ENCODE peak calls at places on chromosomes 12 and 14, in seven cellular contexts. One of them, this sample, is unnamed.

GRCh38 chr14:75373133-75373532 is 54.7 kb upstream of the JDP2 start:
- DNase-seq in suprapubic skin: no peak
- DNase-seq in CD4-positive, alpha-beta memory T cell: no peak
- DNase-seq in effector memory CD4-positive, alpha-beta T cell: no peak
- DNase-seq in NCI-H1105 treated with DMSO at 0.1 percent for 48 hours: no peak
- DNase-seq in endothelial cell: no peak
- DNase-seq in COLO829: no peak
- DNase-seq in this sample: no peak

GRCh38 chr12:131116437-131117117 is 162.9 kb downstream of the ADGRD1 start:
- DNase-seq in suprapubic skin: peak
- DNase-seq in CD4-positive, alpha-beta memory T cell: no peak
- DNase-seq in effector memory CD4-positive, alpha-beta T cell: no peak
- DNase-seq in NCI-H1105 treated with DMSO at 0.1 percent for 48 hours: peak
- DNase-seq in endothelial cell: peak
- DNase-seq in COLO829: no peak
- DNase-seq in this sample: no peak

GRCh38 chr14:73238262-73238852 is 1.1 kb downstream of the PAPLN start:
- DNase-seq in suprapubic skin: no peak
- DNase-seq in CD4-positive, alpha-beta memory T cell: no peak
- DNase-seq in effector memory CD4-positive, alpha-beta T cell: no peak
- DNase-seq in NCI-H1105 treated with DMSO at 0.1 percent for 48 hours: peak
- DNase-seq in endothelial cell: no peak
- DNase-seq in COLO829: peak
- DNase-seq in this sample: no peak

GRCh38 chr14:24113801-24114535 is 609 bp upstream of the DCAF11 start:
- DNase-seq in suprapubic skin: peak
- DNase-seq in CD4-positive, alpha-beta memory T cell: peak
- DNase-seq in effector memory CD4-positive, alpha-beta T cell: peak
- DNase-seq in NCI-H1105 treated with DMSO at 0.1 percent for 48 hours: peak
- DNase-seq in endothelial cell: peak
- DNase-seq in COLO829: peak
- DNase-seq in this sample: peak

GRCh38 chr12:6285063-6285477 is 25.4 kb upstream of the PLEKHG6 start:
- DNase-seq in suprapubic skin: no peak
- DNase-seq in CD4-positive, alpha-beta memory T cell: peak
- DNase-seq in effector memory CD4-positive, alpha-beta T cell: peak
- DNase-seq in NCI-H1105 treated with DMSO at 0.1 percent for 48 hours: peak
- DNase-seq in endothelial cell: peak
- DNase-seq in COLO829: peak
- DNase-seq in this sample: peak

GRCh38 chr12:49652921-49653520 is 29.7 kb downstream of the PRPF40B start:
- DNase-seq in suprapubic skin: no peak
- DNase-seq in CD4-positive, alpha-beta memory T cell: no peak
- DNase-seq in effector memory CD4-positive, alpha-beta T cell: no peak
- DNase-seq in NCI-H1105 treated with DMSO at 0.1 percent for 48 hours: no peak
- DNase-seq in endothelial cell: no peak
- DNase-seq in COLO829: no peak
- DNase-seq in this sample: no peak

GRCh38 chr12:123363743-123364531 is 710 bp downstream of the SBNO1 start:
- DNase-seq in suprapubic skin: peak
- DNase-seq in CD4-positive, alpha-beta memory T cell: peak
- DNase-seq in effector memory CD4-positive, alpha-beta T cell: no peak
- DNase-seq in NCI-H1105 treated with DMSO at 0.1 percent for 48 hours: peak
- DNase-seq in endothelial cell: peak
- DNase-seq in COLO829: no peak
- DNase-seq in this sample: peak

GRCh38 chr12:114186241-114187002 is 219.5 kb downstream of the TBX5 start:
- DNase-seq in suprapubic skin: no peak
- DNase-seq in CD4-positive, alpha-beta memory T cell: no peak
- DNase-seq in effector memory CD4-positive, alpha-beta T cell: no peak
- DNase-seq in NCI-H1105 treated with DMSO at 0.1 percent for 48 hours: no peak
- DNase-seq in endothelial cell: no peak
- DNase-seq in COLO829: no peak
- DNase-seq in this sample: no peak

GRCh38 chr14:104978774-104979691 is 859 bp upstream of the AHNAK2 start:
- DNase-seq in suprapubic skin: peak
- DNase-seq in CD4-positive, alpha-beta memory T cell: no peak
- DNase-seq in effector memory CD4-positive, alpha-beta T cell: no peak
- DNase-seq in NCI-H1105 treated with DMSO at 0.1 percent for 48 hours: no peak
- DNase-seq in endothelial cell: no peak
- DNase-seq in COLO829: no peak
- DNase-seq in this sample: no peak

GRCh38 chr14:104187121-104187889 is 48.9 kb downstream of the KIF26A start:
- DNase-seq in suprapubic skin: no peak
- DNase-seq in CD4-positive, alpha-beta memory T cell: no peak
- DNase-seq in effector memory CD4-positive, alpha-beta T cell: no peak
- DNase-seq in NCI-H1105 treated with DMSO at 0.1 percent for 48 hours: no peak
- DNase-seq in endothelial cell: no peak
- DNase-seq in COLO829: no peak
- DNase-seq in this sample: no peak

GRCh38 chr12:4160314-4161040 is 113.1 kb upstream of the CCND2 start:
- DNase-seq in suprapubic skin: no peak
- DNase-seq in CD4-positive, alpha-beta memory T cell: no peak
- DNase-seq in effector memory CD4-positive, alpha-beta T cell: no peak
- DNase-seq in NCI-H1105 treated with DMSO at 0.1 percent for 48 hours: no peak
- DNase-seq in endothelial cell: no peak
- DNase-seq in COLO829: no peak
- DNase-seq in this sample: no peak